ENCODE peak calls at places on chromosome 17, in seven cellular contexts. Y, X, W, M, U, R and L are unnamed samples.

GRCh38 chr17:73064084-73064938 is 28.2 kb downstream of the SLC39A11 start:
- DNase-seq in M (no peak), X (no peak), U (no peak), Y (no peak), W (no peak), R (no peak), L (peak; percentile 2)

GRCh38 chr17:73824321-73824720 is 180.1 kb upstream of the SDK2 start:
- DNase-seq in R (no peak), Y (no peak), U (no peak), W (no peak), M (no peak), X (no peak), L (no peak)

GRCh38 chr17:41551370-41551769 is 20.5 kb downstream of the KRT9 start:
- DNase-seq in U (no peak), X (no peak), W (no peak), M (peak; percentile 46), R (no peak), Y (no peak), L (peak; percentile 54)

GRCh38 chr17:29613371-29613837 is 9.3 kb downstream of the CORO6 start:
- DNase-seq in U (peak; percentile 100), M (peak; percentile 59), X (peak; percentile 98), W (peak; percentile 90), Y (peak; percentile 96), R (peak; percentile 99), L (peak; percentile 83)

GRCh38 chr17:81512984-81513668 is 527 bp upstream of the ACTG1 start:
- DNase-seq in W (peak; percentile 74), R (peak; percentile 46), X (peak; percentile 90), U (no peak), Y (peak; percentile 87), M (peak; percentile 43), L (peak; percentile 72)

GRCh38 chr17:13107726-13108235 is 90.0 kb upstream of the ELAC2 start:
- DNase-seq in R (peak; percentile 76), Y (no peak), U (no peak), W (no peak), M (no peak), X (no peak), L (no peak)

GRCh38 chr17:81084691-81085419 is 49.9 kb downstream of the BAIAP2 start:
- DNase-seq in X (no peak), Y (no peak), M (no peak), U (no peak), R (no peak), W (no peak), L (no peak)

GRCh38 chr17:62994931-62995330 is 28.9 kb downstream of the TANC2 start:
- DNase-seq in U (no peak), R (no peak), W (no peak), Y (peak; percentile 11), M (peak; percentile 15), X (no peak), L (no peak)

GRCh38 chr17:21199311-21199710 is 14.7 kb downstream of the TMEM11 start:
- DNase-seq in M (no peak), U (no peak), R (peak; percentile 60), X (peak; percentile 84), Y (peak; percentile 74), W (no peak), L (peak; percentile 70)

DNA sequence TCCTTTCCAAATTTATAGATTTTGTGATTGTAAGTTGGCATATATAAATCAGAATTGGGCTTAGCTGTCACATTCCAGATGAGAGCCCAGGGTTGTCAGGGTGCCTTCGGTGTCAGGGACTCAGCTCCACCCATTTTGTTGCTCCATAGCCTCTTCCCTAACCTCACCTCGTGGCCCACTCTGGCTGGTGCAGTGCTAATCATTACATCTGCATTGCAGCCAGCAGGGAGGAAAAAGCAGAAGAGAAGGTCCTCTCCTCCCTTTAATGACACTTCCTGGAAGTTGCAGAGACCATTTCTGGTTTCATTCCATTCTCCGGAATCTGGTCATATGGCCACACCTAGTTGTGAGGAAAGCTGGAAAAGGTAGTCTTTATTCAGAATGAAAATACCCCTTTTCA is 113.3 kb downstream of the CCT6B start:
- DNase-seq in R (no peak), Y (no peak), X (no peak), W (no peak), U (no peak), M (no peak), L (no peak)
- H3K23ac ChIP-seq in R (no peak overlapping the region), Y (no peak overlapping the region), X (no peak overlapping the region), W (no peak overlapping the region), U (no peak overlapping the region), M (no peak overlapping the region), L (no peak overlapping the region)

GRCh38 chr17:77482375-77483127 is 341.8 kb downstream of the SEC14L1 start:
- DNase-seq in R (no peak), M (no peak), U (no peak), W (no peak), Y (no peak), X (no peak), L (no peak)
- H3K23ac ChIP-seq in R (no peak overlapping the region), M (no peak overlapping the region), U (no peak overlapping the region), W (peak overlapping the region; percentile 50), Y (no peak overlapping the region), X (no peak overlapping the region), L (no peak overlapping the region)

GRCh38 chr17:83079766-83080616 is 582 bp downstream of the METRNL start:
- DNase-seq in W (no peak), M (no peak), U (no peak), R (no peak), Y (no peak), X (no peak), L (no peak)
- H3K23ac ChIP-seq in W (no peak overlapping the region), M (no peak overlapping the region), U (no peak overlapping the region), R (no peak overlapping the region), Y (no peak overlapping the region), X (no peak overlapping the region), L (peak overlapping the region; percentile 48)

GRCh38 chr17:46882666-46883065 is 31.3 kb downstream of the WNT9B start:
- DNase-seq in W (no peak), U (no peak), M (no peak), R (no peak), X (no peak), Y (no peak), L (no peak)
- H3K23ac ChIP-seq in W (no peak overlapping the region), U (no peak overlapping the region), M (no peak overlapping the region), R (no peak overlapping the region), X (no peak overlapping the region), Y (no peak overlapping the region), L (no peak overlapping the region)

GRCh38 chr17:55224746-55225145 is 40.0 kb upstream of the HLF start:
- DNase-seq in R (no peak), W (no peak), M (no peak), U (no peak), X (no peak), Y (no peak), L (no peak)
- H3K23ac ChIP-seq in R (no peak overlapping the region), W (no peak overlapping the region), M (no peak overlapping the region), U (no peak overlapping the region), X (no peak overlapping the region), Y (no peak overlapping the region), L (no peak overlapping the region)

DNA sequence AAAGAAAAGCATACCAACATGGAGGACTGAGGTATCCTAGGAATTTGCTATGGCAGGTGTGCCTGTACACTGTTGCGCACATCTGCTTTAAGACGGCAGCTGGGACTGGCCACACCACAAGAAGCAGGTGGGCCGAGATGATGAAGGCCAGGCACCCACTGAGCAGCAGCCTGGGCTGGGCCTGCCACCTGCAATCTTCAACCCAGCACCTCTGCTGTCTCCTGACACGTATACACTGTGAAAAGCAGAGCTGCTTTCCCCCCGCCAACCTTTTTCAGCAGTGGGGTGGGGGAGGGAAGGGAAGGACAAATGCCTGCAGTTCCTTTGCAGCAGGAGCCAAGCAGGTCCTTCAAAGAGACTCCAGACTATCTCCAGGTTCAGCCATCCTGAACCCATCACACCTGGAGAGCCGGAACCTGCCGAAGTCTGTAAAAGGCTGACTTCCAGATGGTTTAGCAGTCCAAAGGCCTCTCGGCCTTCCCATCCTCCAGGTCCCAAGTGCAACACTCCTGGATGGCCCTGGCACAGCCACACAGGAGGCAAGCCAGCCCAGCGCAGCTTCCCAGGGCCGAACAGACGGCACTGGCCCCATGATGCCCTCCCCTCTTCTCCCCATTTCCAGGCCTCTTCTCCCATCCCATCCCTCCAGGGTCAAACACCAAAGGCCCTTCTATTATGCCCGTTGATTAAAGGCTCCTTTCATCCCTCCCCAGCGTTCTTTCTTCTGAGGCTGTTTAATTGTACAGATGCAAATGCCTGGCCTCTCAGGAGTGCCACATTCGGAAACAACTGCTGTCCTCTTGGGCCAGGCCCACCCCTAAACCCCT is 31.1 kb downstream of the AXIN2 start:
- DNase-seq in U (no peak), X (no peak), W (no peak), R (peak; percentile 96), M (no peak), Y (no peak), L (no peak)
- H3K23ac ChIP-seq in U (no peak overlapping the region), X (no peak overlapping the region), W (no peak overlapping the region), R (no peak overlapping the region), M (no peak overlapping the region), Y (no peak overlapping the region), L (no peak overlapping the region)

DNA sequence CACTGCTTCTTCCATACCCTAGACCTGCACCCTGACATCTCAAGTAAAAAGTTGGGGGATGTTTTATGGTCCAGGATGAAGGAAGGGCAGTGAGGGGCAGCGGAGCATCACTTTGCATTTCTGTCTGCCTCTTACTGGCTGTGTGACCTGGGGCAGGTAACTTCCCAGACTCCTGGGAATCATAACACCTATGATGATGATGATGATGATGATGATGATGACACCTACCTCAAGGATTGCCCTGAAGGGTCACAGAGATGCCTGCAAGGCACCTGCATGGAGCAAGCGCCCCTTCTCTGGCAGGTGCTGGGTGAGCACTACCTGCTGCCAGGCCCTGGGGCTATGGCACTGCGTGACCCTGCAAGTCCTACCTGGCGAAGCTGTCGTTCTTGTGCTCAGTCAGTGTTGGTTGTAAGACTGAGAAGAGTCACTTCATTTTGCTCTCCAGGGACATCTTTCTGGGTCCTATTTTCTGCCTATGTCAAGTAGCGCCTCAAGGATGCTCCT is 46.2 kb upstream of the STH start:
- DNase-seq in Y (no peak), M (no peak), W (no peak), U (no peak), R (no peak), X (no peak), L (no peak)
- H3K23ac ChIP-seq in Y (no peak overlapping the region), M (no peak overlapping the region), W (no peak overlapping the region), U (no peak overlapping the region), R (no peak overlapping the region), X (no peak overlapping the region), L (no peak overlapping the region)

GRCh38 chr17:47669060-47669459 is 19.3 kb downstream of the KPNB1 start:
- DNase-seq in W (no peak), M (no peak), U (no peak), X (no peak), Y (no peak), R (no peak), L (no peak)
- H3K23ac ChIP-seq in W (no peak overlapping the region), M (no peak overlapping the region), U (no peak overlapping the region), X (no peak overlapping the region), Y (no peak overlapping the region), R (no peak overlapping the region), L (no peak overlapping the region)

DNA sequence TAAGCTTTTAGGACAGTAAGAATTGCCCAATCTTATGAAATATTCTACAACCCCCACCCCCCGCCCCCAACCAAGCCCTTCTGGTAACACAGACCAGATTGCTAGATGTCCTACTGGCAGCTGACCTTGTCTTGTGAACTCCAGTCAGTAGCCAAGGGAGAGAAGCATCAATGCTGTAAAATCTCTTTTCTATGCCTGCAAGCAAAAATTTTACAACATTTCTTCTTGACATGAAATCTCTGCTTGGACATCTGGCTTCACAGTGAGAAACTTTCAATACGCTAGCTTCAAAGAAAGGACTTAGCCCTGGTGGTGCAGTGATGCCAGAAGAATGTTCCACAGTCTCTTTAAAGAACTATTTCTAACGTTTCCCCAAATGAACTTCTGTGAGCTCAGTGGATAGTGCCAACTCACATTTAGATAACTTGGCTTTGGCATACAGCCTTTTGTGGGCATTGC is 169.3 kb upstream of the AXIN2 start:
- DNase-seq in M (no peak), R (no peak), X (no peak), W (no peak), U (no peak), Y (no peak), L (no peak)
- H3K23ac ChIP-seq in M (no peak overlapping the region), R (no peak overlapping the region), X (no peak overlapping the region), W (no peak overlapping the region), U (no peak overlapping the region), Y (no peak overlapping the region), L (no peak overlapping the region)